ENCODE peak calls at places on chromosomes 16 and 17, in eight cellular contexts. One of them, this sample, is unnamed.

GRCh38 chr17:77869665-77870132 is 88.8 kb upstream of the TNRC6C start:
- DNase-seq in glutamatergic neuron: peak
- DNase-seq in CD8-positive, alpha-beta T cell: no peak
- DNase-seq in HAP-1: no peak
- DNase-seq in ELF-1: no peak
- DNase-seq in HFFc6: no peak
- DNase-seq in naive B cell: peak
- DNase-seq in left ventricle myocardium superior: peak
- DNase-seq in this sample: peak

GRCh38 chr17:10790491-10791401 is 13.2 kb downstream of the TMEM238L start:
- DNase-seq in glutamatergic neuron: no peak
- DNase-seq in CD8-positive, alpha-beta T cell: no peak
- DNase-seq in HAP-1: no peak
- DNase-seq in ELF-1: peak
- DNase-seq in HFFc6: no peak
- DNase-seq in naive B cell: no peak
- DNase-seq in left ventricle myocardium superior: no peak
- DNase-seq in this sample: no peak

GRCh38 chr17:38444151-38444550 is 15.9 kb downstream of the ARHGAP23 start:
- DNase-seq in glutamatergic neuron: peak
- DNase-seq in CD8-positive, alpha-beta T cell: peak
- DNase-seq in HAP-1: peak
- DNase-seq in ELF-1: peak
- DNase-seq in HFFc6: peak
- DNase-seq in naive B cell: peak
- DNase-seq in left ventricle myocardium superior: peak
- DNase-seq in this sample: peak

GRCh38 chr17:51650202-51650601 is 389.9 kb downstream of the UTP18 start:
- DNase-seq in glutamatergic neuron: no peak
- DNase-seq in CD8-positive, alpha-beta T cell: no peak
- DNase-seq in HAP-1: no peak
- DNase-seq in ELF-1: no peak
- DNase-seq in HFFc6: no peak
- DNase-seq in naive B cell: no peak
- DNase-seq in left ventricle myocardium superior: no peak
- DNase-seq in this sample: no peak

GRCh38 chr16:6483634-6484033 is 849.0 kb upstream of the RBFOX1 start:
- DNase-seq in glutamatergic neuron: peak
- DNase-seq in CD8-positive, alpha-beta T cell: no peak
- DNase-seq in HAP-1: no peak
- DNase-seq in ELF-1: peak
- DNase-seq in HFFc6: no peak
- DNase-seq in naive B cell: no peak
- DNase-seq in left ventricle myocardium superior: no peak
- DNase-seq in this sample: no peak

GRCh38 chr16:69613283-69614154 is 47.8 kb downstream of the NFAT5 start:
- DNase-seq in glutamatergic neuron: no peak
- DNase-seq in CD8-positive, alpha-beta T cell: no peak
- DNase-seq in HAP-1: no peak
- DNase-seq in ELF-1: no peak
- DNase-seq in HFFc6: no peak
- DNase-seq in naive B cell: no peak
- DNase-seq in left ventricle myocardium superior: no peak
- DNase-seq in this sample: no peak

GRCh38 chr17:82010575-82011525 is 11.8 kb downstream of the CENPX start:
- DNase-seq in glutamatergic neuron: no peak
- DNase-seq in CD8-positive, alpha-beta T cell: no peak
- DNase-seq in HAP-1: no peak
- DNase-seq in ELF-1: no peak
- DNase-seq in HFFc6: no peak
- DNase-seq in naive B cell: no peak
- DNase-seq in left ventricle myocardium superior: no peak
- DNase-seq in this sample: no peak

GRCh38 chr16:53913082-53913870 is 209.3 kb downstream of the FTO start:
- DNase-seq in glutamatergic neuron: no peak
- DNase-seq in CD8-positive, alpha-beta T cell: no peak
- DNase-seq in HAP-1: peak
- DNase-seq in ELF-1: no peak
- DNase-seq in HFFc6: peak
- DNase-seq in naive B cell: no peak
- DNase-seq in left ventricle myocardium superior: no peak
- DNase-seq in this sample: no peak

GRCh38 chr17:70158180-70158579 is 11.2 kb upstream of the KCNJ2 start:
- DNase-seq in glutamatergic neuron: no peak
- DNase-seq in CD8-positive, alpha-beta T cell: no peak
- DNase-seq in HAP-1: no peak
- DNase-seq in ELF-1: no peak
- DNase-seq in HFFc6: no peak
- DNase-seq in naive B cell: no peak
- DNase-seq in left ventricle myocardium superior: no peak
- DNase-seq in this sample: no peak

GRCh38 chr17:8121531-8122390 is 2.1 kb downstream of the HES7 start:
- DNase-seq in glutamatergic neuron: peak
- DNase-seq in CD8-positive, alpha-beta T cell: peak
- DNase-seq in HAP-1: peak
- DNase-seq in ELF-1: peak
- DNase-seq in HFFc6: peak
- DNase-seq in naive B cell: no peak
- DNase-seq in left ventricle myocardium superior: peak
- DNase-seq in this sample: no peak

GRCh38 chr16:83715217-83715920 is 92.4 kb upstream of the HSBP1 start:
- DNase-seq in glutamatergic neuron: peak
- DNase-seq in CD8-positive, alpha-beta T cell: no peak
- DNase-seq in HAP-1: no peak
- DNase-seq in ELF-1: no peak
- DNase-seq in HFFc6: no peak
- DNase-seq in naive B cell: no peak
- DNase-seq in left ventricle myocardium superior: no peak
- DNase-seq in this sample: peak

This sample was measured in lower lobe of right lung.